ENCODE peak calls at places on chromosomes 4 and X, in seven cellular contexts. One of them, this sample, is unnamed.

GRCh38 chrX:10615931-10616780 is 4.2 kb downstream of the MID1 start:
- DNase-seq in pancreas: peak
- DNase-seq in K562: peak
- DNase-seq in Peyer's patch: no peak
- DNase-seq in uterus: peak
- DNase-seq in upper lobe of right lung: no peak
- DNase-seq in CD8-positive, alpha-beta memory T cell: no peak
- DNase-seq in this sample: peak

GRCh38 chr4:77232653-77233052 is 75.6 kb downstream of the CCNG2 start:
- DNase-seq in uterus: no peak
- DNase-seq in K562: no peak
- DNase-seq in CD8-positive, alpha-beta memory T cell: no peak
- DNase-seq in upper lobe of right lung: no peak
- DNase-seq in pancreas: no peak
- DNase-seq in Peyer's patch: no peak
- DNase-seq in this sample: no peak

GRCh38 chrX:152915541-152916241 is 17.8 kb downstream of the ZNF185 start:
- DNase-seq in CD8-positive, alpha-beta memory T cell: peak
- DNase-seq in K562: peak
- DNase-seq in pancreas: no peak
- DNase-seq in uterus: peak
- DNase-seq in upper lobe of right lung: no peak
- DNase-seq in Peyer's patch: no peak
- DNase-seq in this sample: no peak

GRCh38 chr4:141686929-141687328 is 50.5 kb downstream of the IL15 start:
- DNase-seq in CD8-positive, alpha-beta memory T cell: no peak
- DNase-seq in Peyer's patch: no peak
- DNase-seq in pancreas: no peak
- DNase-seq in uterus: peak
- DNase-seq in upper lobe of right lung: no peak
- DNase-seq in K562: no peak
- DNase-seq in this sample: no peak

GRCh38 chr4:107153228-107153627 is 117.1 kb upstream of the DKK2 start:
- DNase-seq in pancreas: no peak
- DNase-seq in K562: no peak
- DNase-seq in uterus: no peak
- DNase-seq in upper lobe of right lung: no peak
- DNase-seq in Peyer's patch: no peak
- DNase-seq in CD8-positive, alpha-beta memory T cell: no peak
- DNase-seq in this sample: peak

GRCh38 chrX:27599928-27600327 is 9.8 kb downstream of the DCAF8L2 start:
- DNase-seq in upper lobe of right lung: no peak
- DNase-seq in Peyer's patch: no peak
- DNase-seq in CD8-positive, alpha-beta memory T cell: no peak
- DNase-seq in uterus: no peak
- DNase-seq in K562: no peak
- DNase-seq in pancreas: no peak
- DNase-seq in this sample: no peak

GRCh38 chrX:79281775-79282174 is 85.4 kb downstream of the ITM2A start:
- DNase-seq in K562: no peak
- DNase-seq in upper lobe of right lung: no peak
- DNase-seq in uterus: no peak
- DNase-seq in pancreas: no peak
- DNase-seq in Peyer's patch: no peak
- DNase-seq in CD8-positive, alpha-beta memory T cell: no peak
- DNase-seq in this sample: no peak

GRCh38 chr4:8130346-8131066 is 28.1 kb downstream of the ABLIM2 start:
- DNase-seq in CD8-positive, alpha-beta memory T cell: no peak
- DNase-seq in pancreas: no peak
- DNase-seq in K562: no peak
- DNase-seq in Peyer's patch: no peak
- DNase-seq in uterus: no peak
- DNase-seq in upper lobe of right lung: no peak
- DNase-seq in this sample: no peak

GRCh38 chrX:70481871-70482270 is 37.2 kb downstream of the DLG3 start:
- DNase-seq in K562: no peak
- DNase-seq in uterus: no peak
- DNase-seq in upper lobe of right lung: no peak
- DNase-seq in CD8-positive, alpha-beta memory T cell: no peak
- DNase-seq in pancreas: no peak
- DNase-seq in Peyer's patch: no peak
- DNase-seq in this sample: no peak

GRCh38 chr4:114257516-114257915 is 278.1 kb upstream of the ARSJ start:
- DNase-seq in pancreas: no peak
- DNase-seq in upper lobe of right lung: no peak
- DNase-seq in Peyer's patch: no peak
- DNase-seq in K562: no peak
- DNase-seq in CD8-positive, alpha-beta memory T cell: no peak
- DNase-seq in uterus: no peak
- DNase-seq in this sample: no peak

GRCh38 chr4:92304073-92304472 is 307 bp downstream of the GRID2 start:
- DNase-seq in CD8-positive, alpha-beta memory T cell: no peak
- DNase-seq in uterus: no peak
- DNase-seq in Peyer's patch: no peak
- DNase-seq in K562: no peak
- DNase-seq in upper lobe of right lung: no peak
- DNase-seq in pancreas: no peak
- DNase-seq in this sample: no peak

GRCh38 chrX:17744896-17745523 is 7.7 kb downstream of the SCML1 start:
- DNase-seq in Peyer's patch: no peak
- DNase-seq in uterus: no peak
- DNase-seq in K562: no peak
- DNase-seq in pancreas: no peak
- DNase-seq in CD8-positive, alpha-beta memory T cell: peak
- DNase-seq in upper lobe of right lung: no peak
- DNase-seq in this sample: no peak

GRCh38 chr4:184384056-184384809 is 90.1 kb downstream of the IRF2 start:
- DNase-seq in K562: no peak
- DNase-seq in uterus: peak
- DNase-seq in upper lobe of right lung: no peak
- DNase-seq in pancreas: peak
- DNase-seq in CD8-positive, alpha-beta memory T cell: no peak
- DNase-seq in Peyer's patch: peak
- DNase-seq in this sample: no peak

GRCh38 chr4:1571165-1571908 is 112.8 kb downstream of the FAM53A start:
- DNase-seq in CD8-positive, alpha-beta memory T cell: no peak
- DNase-seq in pancreas: no peak
- DNase-seq in uterus: no peak
- DNase-seq in K562: no peak
- DNase-seq in upper lobe of right lung: no peak
- DNase-seq in Peyer's patch: no peak
- DNase-seq in this sample: peak

GRCh38 chr4:72525938-72526337 is 43.1 kb downstream of the ADAMTS3 start:
- DNase-seq in Peyer's patch: no peak
- DNase-seq in pancreas: no peak
- DNase-seq in K562: no peak
- DNase-seq in uterus: peak
- DNase-seq in upper lobe of right lung: peak
- DNase-seq in CD8-positive, alpha-beta memory T cell: no peak
- DNase-seq in this sample: peak

GRCh38 chr4:70192895-70193294 is 2.6 kb upstream of the ODAM start:
- DNase-seq in uterus: no peak
- DNase-seq in Peyer's patch: no peak
- DNase-seq in upper lobe of right lung: no peak
- DNase-seq in K562: no peak
- DNase-seq in pancreas: no peak
- DNase-seq in CD8-positive, alpha-beta memory T cell: no peak
- DNase-seq in this sample: no peak

GRCh38 chrX:67544871-67545771 is 1.3 kb downstream of the AR start:
- DNase-seq in K562: no peak
- DNase-seq in Peyer's patch: no peak
- DNase-seq in upper lobe of right lung: peak
- DNase-seq in CD8-positive, alpha-beta memory T cell: no peak
- DNase-seq in uterus: peak
- DNase-seq in pancreas: no peak
- DNase-seq in this sample: no peak

GRCh38 chrX:6738518-6739470 is 203.9 kb upstream of the VCX3A start:
- DNase-seq in upper lobe of right lung: no peak
- DNase-seq in K562: no peak
- DNase-seq in CD8-positive, alpha-beta memory T cell: no peak
- DNase-seq in Peyer's patch: peak
- DNase-seq in pancreas: no peak
- DNase-seq in uterus: no peak
- DNase-seq in this sample: no peak

GRCh38 chr4:140851032-140851636 is 94.9 kb upstream of the TBC1D9 start:
- DNase-seq in CD8-positive, alpha-beta memory T cell: no peak
- DNase-seq in upper lobe of right lung: no peak
- DNase-seq in uterus: peak
- DNase-seq in pancreas: peak
- DNase-seq in Peyer's patch: peak
- DNase-seq in K562: peak
- DNase-seq in this sample: no peak

GRCh38 chrX:135605906-135606305 is 85.4 kb downstream of the INTS6L start:
- DNase-seq in K562: no peak
- DNase-seq in Peyer's patch: no peak
- DNase-seq in pancreas: no peak
- DNase-seq in uterus: no peak
- DNase-seq in CD8-positive, alpha-beta memory T cell: no peak
- DNase-seq in upper lobe of right lung: no peak
- DNase-seq in this sample: no peak

GRCh38 chrX:38437093-38437492 is 84.7 kb downstream of the OTC start:
- DNase-seq in uterus: no peak
- DNase-seq in CD8-positive, alpha-beta memory T cell: no peak
- DNase-seq in Peyer's patch: no peak
- DNase-seq in K562: no peak
- DNase-seq in upper lobe of right lung: no peak
- DNase-seq in pancreas: no peak
- DNase-seq in this sample: no peak

GRCh38 chr4:47668256-47668655 is 169.6 kb downstream of the CORIN start:
- DNase-seq in CD8-positive, alpha-beta memory T cell: no peak
- DNase-seq in Peyer's patch: no peak
- DNase-seq in uterus: no peak
- DNase-seq in upper lobe of right lung: no peak
- DNase-seq in K562: no peak
- DNase-seq in pancreas: no peak
- DNase-seq in this sample: no peak
- H3K27ac ChIP-seq in CD8-positive, alpha-beta memory T cell: no peak
- H3K27ac ChIP-seq in Peyer's patch: no peak
- H3K27ac ChIP-seq in uterus: no peak
- H3K27ac ChIP-seq in upper lobe of right lung: no peak
- H3K27ac ChIP-seq in K562: no peak
- H3K27ac ChIP-seq in pancreas: no peak
- H3K27ac ChIP-seq in this sample: no peak

GRCh38 chr4:99029018-99029735 is 33.7 kb downstream of the METAP1 start:
- DNase-seq in Peyer's patch: no peak
- DNase-seq in CD8-positive, alpha-beta memory T cell: no peak
- DNase-seq in K562: no peak
- DNase-seq in uterus: no peak
- DNase-seq in pancreas: no peak
- DNase-seq in upper lobe of right lung: no peak
- DNase-seq in this sample: no peak

GRCh38 chr4:99027304-99027703 is 31.8 kb downstream of the METAP1 start:
- DNase-seq in Peyer's patch: no peak
- DNase-seq in upper lobe of right lung: no peak
- DNase-seq in uterus: no peak
- DNase-seq in pancreas: no peak
- DNase-seq in K562: no peak
- DNase-seq in CD8-positive, alpha-beta memory T cell: no peak
- DNase-seq in this sample: no peak

GRCh38 chr4:99033956-99034355 is 38.4 kb downstream of the METAP1 start:
- DNase-seq in upper lobe of right lung: no peak
- DNase-seq in pancreas: no peak
- DNase-seq in Peyer's patch: no peak
- DNase-seq in CD8-positive, alpha-beta memory T cell: no peak
- DNase-seq in K562: no peak
- DNase-seq in uterus: no peak
- DNase-seq in this sample: no peak

GRCh38 chr4:99028187-99028586 is 32.7 kb downstream of the METAP1 start:
- DNase-seq in upper lobe of right lung: no peak
- DNase-seq in CD8-positive, alpha-beta memory T cell: no peak
- DNase-seq in uterus: no peak
- DNase-seq in Peyer's patch: no peak
- DNase-seq in pancreas: no peak
- DNase-seq in K562: no peak
- DNase-seq in this sample: no peak

DNA sequence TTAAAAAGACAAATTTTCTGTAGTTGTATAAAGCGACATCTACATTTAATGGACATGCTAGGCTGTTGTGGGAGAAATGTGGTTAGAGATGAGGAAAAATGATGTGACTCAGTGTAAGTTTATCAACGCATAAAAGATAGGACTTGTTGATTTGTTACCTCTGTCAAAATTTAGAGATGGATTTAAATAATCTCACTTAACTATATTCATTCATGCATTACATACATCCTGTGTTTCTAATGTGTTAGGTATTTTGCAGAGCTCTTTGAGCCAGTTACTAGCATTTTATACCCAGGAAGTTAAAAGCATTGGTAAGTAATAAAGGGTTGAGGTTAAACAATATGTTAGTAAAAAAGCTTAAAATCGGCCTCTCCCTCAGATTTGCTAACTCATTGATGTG is 34.3 kb downstream of the METAP1 start:
- DNase-seq in upper lobe of right lung: no peak
- DNase-seq in CD8-positive, alpha-beta memory T cell: no peak
- DNase-seq in Peyer's patch: no peak
- DNase-seq in K562: no peak
- DNase-seq in uterus: no peak
- DNase-seq in pancreas: no peak
- DNase-seq in this sample: no peak
- H3K27ac ChIP-seq in upper lobe of right lung: no peak
- H3K27ac ChIP-seq in CD8-positive, alpha-beta memory T cell: no peak
- H3K27ac ChIP-seq in Peyer's patch: no peak
- H3K27ac ChIP-seq in K562: peak
- H3K27ac ChIP-seq in uterus: no peak
- H3K27ac ChIP-seq in pancreas: no peak
- H3K27ac ChIP-seq in this sample: no peak

DNA sequence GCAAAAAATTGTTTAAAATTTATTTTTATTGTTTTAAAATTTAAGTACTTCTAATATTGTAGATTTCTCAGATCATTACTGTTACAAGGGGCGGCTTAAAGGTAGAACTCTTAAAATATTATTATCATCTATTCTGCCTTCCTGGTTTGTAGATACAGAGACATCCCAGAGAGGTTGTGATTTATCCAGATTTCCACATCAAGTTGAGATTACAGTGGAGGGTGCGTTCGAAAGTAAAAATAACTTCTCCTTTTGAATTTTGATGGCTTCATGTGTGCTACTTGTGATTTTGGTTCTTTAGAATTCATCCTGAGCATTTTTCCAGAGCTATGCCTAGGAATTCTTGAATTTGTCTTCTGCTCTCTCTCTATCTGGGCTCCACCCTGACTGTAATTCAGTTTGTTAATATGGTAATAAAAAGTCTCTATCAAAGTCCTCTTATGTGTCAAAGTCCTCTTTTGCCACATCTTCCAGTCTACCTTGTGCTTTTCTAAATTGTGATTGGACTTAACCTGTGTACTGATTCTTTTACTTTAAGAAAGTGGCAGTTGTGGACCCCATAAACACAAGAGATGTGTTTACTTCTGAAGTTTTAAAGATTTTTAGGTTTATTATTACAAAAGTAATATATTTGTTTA is 37.2 kb downstream of the CLCN3 start:
- DNase-seq in Peyer's patch: no peak
- DNase-seq in uterus: no peak
- DNase-seq in CD8-positive, alpha-beta memory T cell: no peak
- DNase-seq in K562: no peak
- DNase-seq in upper lobe of right lung: no peak
- DNase-seq in pancreas: no peak
- DNase-seq in this sample: no peak
- H3K27ac ChIP-seq in Peyer's patch: peak
- H3K27ac ChIP-seq in uterus: no peak
- H3K27ac ChIP-seq in CD8-positive, alpha-beta memory T cell: no peak
- H3K27ac ChIP-seq in K562: peak
- H3K27ac ChIP-seq in upper lobe of right lung: no peak
- H3K27ac ChIP-seq in pancreas: no peak
- H3K27ac ChIP-seq in this sample: no peak

GRCh38 chr4:74481891-74482609 is 37.1 kb downstream of the AREG start:
- DNase-seq in CD8-positive, alpha-beta memory T cell: no peak
- DNase-seq in K562: no peak
- DNase-seq in upper lobe of right lung: no peak
- DNase-seq in uterus: no peak
- DNase-seq in pancreas: no peak
- DNase-seq in Peyer's patch: no peak
- DNase-seq in this sample: no peak
- H3K27ac ChIP-seq in CD8-positive, alpha-beta memory T cell: no peak
- H3K27ac ChIP-seq in K562: no peak
- H3K27ac ChIP-seq in upper lobe of right lung: no peak
- H3K27ac ChIP-seq in uterus: no peak
- H3K27ac ChIP-seq in pancreas: no peak
- H3K27ac ChIP-seq in Peyer's patch: no peak
- H3K27ac ChIP-seq in this sample: no peak